ENCODE peak calls at places on chromosomes 6 and 20, in eight cellular contexts. L, A, X, K, J, T, W and E are unnamed samples.

GRCh38 chr6:79076881-79077641 is 993 bp downstream of the PHIP start:
- DNase-seq in W (peak; percentile 90), X (peak; percentile 93), K (no peak), A (peak; percentile 93), L (peak; percentile 93), T (peak; percentile 88), J (peak; percentile 98), E (peak; percentile 91)

GRCh38 chr6:2743280-2744205 is 7.2 kb downstream of the MYLK4 start:
- DNase-seq in A (no peak), T (no peak), X (no peak), L (no peak), K (no peak), W (peak; percentile 38), J (no peak), E (no peak)

GRCh38 chr6:27332692-27333641 is 20.9 kb upstream of the POM121L2 start:
- DNase-seq in A (no peak), K (no peak), T (peak; percentile 53), W (no peak), X (no peak), L (no peak), J (peak; percentile 37), E (no peak)

GRCh38 chr6:90123796-90124195 is 172.8 kb downstream of the BACH2 start:
- DNase-seq in T (no peak), A (no peak), L (no peak), K (no peak), W (no peak), J (no peak), X (no peak), E (no peak)

GRCh38 chr6:55047433-55048044 is 126.8 kb upstream of the HCRTR2 start:
- DNase-seq in T (no peak), K (no peak), W (no peak), L (no peak), X (no peak), J (no peak), A (no peak), E (no peak)

GRCh38 chr20:2521369-2522305 is 12.9 kb upstream of the ZNF343 start:
- DNase-seq in K (no peak), T (peak; percentile 61), X (no peak), J (peak; percentile 51), L (no peak), W (peak; percentile 36), A (no peak), E (peak; percentile 41)

GRCh38 chr20:38633577-38634093 is 32.0 kb downstream of the ARHGAP40 start:
- DNase-seq in K (no peak), L (no peak), W (peak; percentile 62), J (peak; percentile 47), X (peak; percentile 20), T (peak; percentile 54), A (peak; percentile 30), E (peak; percentile 44)

GRCh38 chr6:106520711-106521367 is 108.5 kb downstream of the RTN4IP1 start:
- DNase-seq in T (no peak), X (peak; percentile 23), A (no peak), J (no peak), L (no peak), W (no peak), K (no peak), E (peak; percentile 61)

GRCh38 chr6:134169881-134170486 is 117.6 kb upstream of the SLC2A12 start:
- DNase-seq in J (no peak), K (no peak), T (no peak), W (peak; percentile 43), X (no peak), A (no peak), L (no peak), E (no peak)

GRCh38 chr6:161161889-161162624 is 111.8 kb downstream of the AGPAT4 start:
- DNase-seq in W (no peak), J (no peak), A (no peak), L (peak; percentile 62), K (no peak), X (no peak), T (no peak), E (no peak)

GRCh38 chr20:39568090-39568489 is 605.9 kb downstream of the DHX35 start:
- DNase-seq in J (no peak), T (no peak), W (no peak), L (no peak), X (no peak), A (no peak), K (no peak), E (no peak)

GRCh38 chr6:168956884-168957730 is 296.5 kb downstream of the THBS2 start:
- DNase-seq in W (peak; percentile 55), X (peak; percentile 59), A (peak; percentile 52), K (no peak), J (peak; percentile 17), T (peak; percentile 60), L (peak; percentile 90), E (peak; percentile 73)

GRCh38 chr6:144969873-144970272 is 684.7 kb downstream of the UTRN start:
- DNase-seq in K (no peak), W (no peak), X (no peak), T (no peak), A (no peak), J (no peak), L (no peak), E (no peak)

GRCh38 chr20:23440004-23440403 is 519 bp downstream of the CSTL1 start:
- DNase-seq in W (no peak), J (no peak), T (no peak), X (no peak), L (no peak), A (no peak), K (peak; percentile 79), E (no peak)

GRCh38 chr20:44129996-44130718 is 56.8 kb downstream of the JPH2 start:
- DNase-seq in K (no peak), J (no peak), W (no peak), T (no peak), A (peak; percentile 14), X (no peak), L (peak; percentile 70), E (no peak)

GRCh38 chr6:26199773-26200728 is 112.8 kb downstream of the HFE start:
- DNase-seq in X (no peak), K (no peak), W (no peak), J (no peak), T (no peak), L (peak; percentile 80), A (no peak), E (no peak)

GRCh38 chr6:75882734-75883133 is 133.7 kb downstream of the MYO6 start:
- DNase-seq in X (no peak), L (no peak), A (no peak), W (no peak), K (no peak), J (no peak), T (no peak), E (no peak)

GRCh38 chr6:15465212-15465611 is 197.6 kb downstream of the DTNBP1 start:
- DNase-seq in A (no peak), W (no peak), K (no peak), J (no peak), L (no peak), X (no peak), T (no peak), E (no peak)

GRCh38 chr6:47897233-47897632 is 115.4 kb downstream of the OPN5 start:
- DNase-seq in T (no peak), L (no peak), K (no peak), A (no peak), W (no peak), J (no peak), X (no peak), E (no peak)

GRCh38 chr6:113635222-113635970 is 221.7 kb upstream of the MARCKS start:
- DNase-seq in J (no peak), T (no peak), A (no peak), L (no peak), X (no peak), W (no peak), K (no peak), E (no peak)
- H3K27ac ChIP-seq in J (no peak overlapping the region), T (peak overlapping the region; percentile 81), A (no peak overlapping the region), L (peak overlapping the region; percentile 41), X (peak overlapping the region; percentile 98), W (peak overlapping the region; percentile 74), K (peak overlapping the region; percentile 42), E (no peak overlapping the region)

DNA sequence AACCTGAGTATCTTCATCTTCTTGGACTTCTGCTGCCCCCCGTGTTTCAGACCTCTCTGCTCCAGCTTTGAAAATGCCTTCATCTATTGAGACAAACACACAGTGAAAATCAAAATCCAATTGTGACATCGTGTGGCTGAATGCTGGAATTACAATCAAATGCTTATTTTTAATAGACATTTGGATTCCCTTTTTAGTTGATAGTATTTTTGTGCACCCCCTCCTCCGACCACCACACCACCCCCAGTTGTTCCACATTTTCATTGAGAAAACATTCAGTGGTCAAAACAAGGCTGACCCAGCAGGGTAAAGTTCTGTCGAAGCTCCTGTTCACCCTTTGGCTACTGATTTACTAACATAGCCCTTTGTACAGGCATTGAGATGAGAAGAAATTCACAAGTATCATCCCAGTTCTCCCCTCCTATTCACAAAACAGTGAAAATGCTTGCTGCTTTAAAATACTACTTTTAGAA is 79.0 kb downstream of the NRSN1 start:
- DNase-seq in L (no peak), J (peak; percentile 65), T (peak; percentile 39), K (no peak), A (no peak), W (no peak), X (no peak), E (no peak)
- TF ChIP-seq POLR2A in L (no peak), J (no peak), T (no peak), K (no peak), A (no peak), W (no peak), X (no peak), E (no peak)

DNA sequence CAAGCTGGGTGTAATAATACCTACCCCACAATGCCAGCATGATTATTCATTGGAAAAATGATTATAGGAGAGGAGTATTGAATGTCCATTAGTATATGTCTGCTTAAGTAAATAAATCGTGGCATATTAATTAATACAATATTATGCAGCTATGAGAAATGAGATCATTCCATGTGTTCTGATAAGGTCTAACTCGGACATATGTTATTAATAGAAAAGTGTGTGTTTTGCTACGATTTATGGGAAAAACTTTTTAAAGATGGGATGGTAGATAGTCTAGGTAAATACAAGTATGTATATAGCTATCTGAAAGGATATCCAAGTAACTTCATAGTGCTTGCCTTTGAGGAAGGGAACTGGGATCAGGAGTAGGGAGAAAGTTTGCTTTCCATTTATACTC is 61.5 kb upstream of the CDKAL1 start:
- DNase-seq in K (no peak), J (no peak), W (no peak), L (no peak), A (no peak), T (no peak), X (no peak), E (no peak)
- H3K27ac ChIP-seq in K (no peak overlapping the region), J (no peak overlapping the region), W (no peak overlapping the region), L (no peak overlapping the region), A (no peak overlapping the region), T (no peak overlapping the region), X (no peak overlapping the region), E (no peak overlapping the region)

GRCh38 chr6:33299237-33299944 is 649 bp upstream of the RGL2 start:
- DNase-seq in X (peak; percentile 89), A (peak; percentile 93), T (peak; percentile 89), K (no peak), J (peak; percentile 88), L (peak; percentile 96), W (peak; percentile 91), E (peak; percentile 95)
- TF ChIP-seq POLR2A in X (peak; percentile 78), A (no peak), T (peak; percentile 83), K (peak; percentile 56), J (peak; percentile 98), L (peak; percentile 80), W (no peak), E (peak; percentile 84)